ENCODE peak calls at places on chromosomes 16 and 17, in ten cellular contexts. K, J, I, A, F, R, L, N, C and Z are unnamed samples.

GRCh38 chr17:72445055-72445991 is 324.5 kb downstream of the SOX9 start:
- DNase-seq in K (no peak), J (no peak), I (no peak), A (no peak), F (no peak), R (no peak), L (peak; percentile 84), N (no peak), C (no peak), Z (no peak)

GRCh38 chr17:76353004-76353598 is 615 bp downstream of the PRPSAP1 start:
- DNase-seq in K (no peak), J (peak; percentile 31), I (peak; percentile 50), A (no peak), F (no peak), R (no peak), L (peak; percentile 33), N (no peak), C (no peak), Z (no peak)

GRCh38 chr17:38916771-38917170 is 8.6 kb upstream of the LASP1NB start:
- DNase-seq in K (no peak), J (no peak), I (no peak), A (no peak), F (no peak), R (peak; percentile 24), L (no peak), N (no peak), C (no peak), Z (no peak)

GRCh38 chr16:4634768-4635167 is 10.1 kb downstream of the MGRN1 start:
- DNase-seq in K (no peak), J (no peak), I (no peak), A (no peak), F (no peak), R (no peak), L (no peak), N (no peak), C (no peak), Z (no peak)

GRCh38 chr17:75151893-75152292 is 2.4 kb downstream of the JPT1 start:
- DNase-seq in K (no peak), J (no peak), I (no peak), A (no peak), F (no peak), R (no peak), L (no peak), N (no peak), C (no peak), Z (no peak)

GRCh38 chr17:57989011-57989345 is 924 bp upstream of the VEZF1 start:
- DNase-seq in K (no peak), J (no peak), I (no peak), A (no peak), F (no peak), R (no peak), L (peak; percentile 44), N (no peak), C (no peak), Z (no peak)

GRCh38 chr17:71791311-71791710 is 329.5 kb upstream of the SOX9 start:
- DNase-seq in K (no peak), J (no peak), I (no peak), A (no peak), F (no peak), R (no peak), L (no peak), N (no peak), C (no peak), Z (no peak)

GRCh38 chr17:7897773-7898172 is 9.2 kb downstream of the CHD3 start:
- DNase-seq in K (no peak), J (peak; percentile 73), I (no peak), A (no peak), F (no peak), R (peak; percentile 50), L (no peak), N (no peak), C (peak; percentile 66), Z (no peak)

GRCh38 chr17:77279448-77280303 is 138.9 kb downstream of the SEC14L1 start:
- DNase-seq in K (peak; percentile 100), J (no peak), I (no peak), A (no peak), F (no peak), R (no peak), L (peak; percentile 52), N (no peak), C (peak; percentile 28), Z (no peak)

GRCh38 chr16:89174877-89175276 is 3.3 kb downstream of the CDH15 start:
- DNase-seq in K (no peak), J (no peak), I (no peak), A (no peak), F (no peak), R (no peak), L (no peak), N (no peak), C (no peak), Z (no peak)

GRCh38 chr17:7838291-7839075 is 4.5 kb downstream of the KDM6B start:
- DNase-seq in K (no peak), J (peak; percentile 79), I (peak; percentile 52), A (no peak), F (peak; percentile 20), R (no peak), L (peak; percentile 69), N (no peak), C (peak; percentile 78), Z (no peak)

GRCh38 chr16:12120982-12121652 is 144.6 kb downstream of the SNX29 start:
- DNase-seq in K (peak; percentile 10), J (no peak), I (no peak), A (no peak), F (no peak), R (no peak), L (no peak), N (no peak), C (no peak), Z (no peak)

GRCh38 chr17:40326014-40326831 is 17.2 kb downstream of the RARA start:
- DNase-seq in K (no peak), J (no peak), I (no peak), A (no peak), F (no peak), R (no peak), L (no peak), N (no peak), C (no peak), Z (peak; percentile 35)

GRCh38 chr16:89565256-89565505 is 4.7 kb downstream of the RPL13 start:
- DNase-seq in K (no peak), J (no peak), I (no peak), A (no peak), F (no peak), R (no peak), L (peak; percentile 59), N (no peak), C (no peak), Z (no peak)

GRCh38 chr17:70934834-70935233 is 765.5 kb downstream of the KCNJ2 start:
- DNase-seq in K (no peak), J (no peak), I (no peak), A (no peak), F (no peak), R (no peak), L (no peak), N (no peak), C (no peak), Z (no peak)